ENCODE peak calls at places on chromosome 20, in four cellular contexts. A is CD14-positive monocyte, H is fibroblast of mammary gland, X is mammary epithelial cell. P is an unnamed sample.

GRCh38 chr20:9478801-9479200 is 35.6 kb upstream of the LAMP5 start:
- DNase-seq in A (no peak), H (no peak), X (no peak), P (no peak)

GRCh38 chr20:33648396-33649004 is 13.6 kb upstream of the C20orf144 start:
- DNase-seq in A (no peak), H (peak), X (peak), P (no peak)

GRCh38 chr20:42380287-42380686 is 762.1 kb upstream of the CHD6 start:
- DNase-seq in A (no peak), H (no peak), X (no peak), P (no peak)

GRCh38 chr20:36470482-36471062 is 70.7 kb upstream of the MYL9 start:
- DNase-seq in A (no peak), H (no peak), X (no peak), P (no peak)

GRCh38 chr20:33945391-33946079 is 48.2 kb upstream of the RALY start:
- DNase-seq in A (no peak), H (peak), X (peak), P (no peak)

GRCh38 chr20:17966432-17967312 is 1.9 kb downstream of the SNX5 start:
- DNase-seq in A (no peak), H (peak), X (peak), P (no peak)

GRCh38 chr20:24792641-24793495 is 156.2 kb upstream of the CST7 start:
- DNase-seq in A (no peak), H (no peak), X (no peak), P (peak)

GRCh38 chr20:13650474-13650873 is 11.7 kb upstream of the TASP1 start:
- DNase-seq in A (no peak), H (no peak), X (no peak), P (no peak)

GRCh38 chr20:32031007-32031958 is 20.8 kb upstream of the HCK start:
- DNase-seq in A (no peak), H (peak), X (peak), P (no peak)

GRCh38 chr20:18267815-18268214 is 20.5 kb upstream of the ZNF133 start:
- DNase-seq in A (no peak), H (no peak), X (no peak), P (no peak)

GRCh38 chr20:2282181-2282580 is 13.6 kb upstream of the TGM3 start:
- DNase-seq in A (no peak), H (no peak), X (peak), P (peak)

GRCh38 chr20:59825944-59826759 is 107.3 kb downstream of the SYCP2 start:
- DNase-seq in A (no peak), H (no peak), X (peak), P (no peak)

GRCh38 chr20:7031222-7031621 is 263.7 kb downstream of the BMP2 start:
- DNase-seq in A (no peak), H (no peak), X (no peak), P (no peak)

GRCh38 chr20:3658708-3659491 is 4.3 kb downstream of the GFRA4 start:
- DNase-seq in A (no peak), H (no peak), X (no peak), P (peak)

GRCh38 chr20:19314619-19315018 is 102.2 kb downstream of the SLC24A3 start:
- DNase-seq in A (no peak), H (no peak), X (peak), P (no peak)

GRCh38 chr20:37220796-37221195 is 40.8 kb downstream of the GHRH start:
- DNase-seq in A (no peak), H (peak), X (no peak), P (no peak)

GRCh38 chr20:41991412-41991811 is 373.2 kb upstream of the CHD6 start:
- DNase-seq in A (no peak), H (no peak), X (no peak), P (no peak)

GRCh38 chr20:45934046-45934586 is 367 bp upstream of the PCIF1 start:
- DNase-seq in A (no peak), H (peak), X (no peak), P (no peak)

GRCh38 chr20:58818585-58819285 is 32.0 kb downstream of the GNAS-AS1 start:
- DNase-seq in A (no peak), H (no peak), X (peak), P (no peak)

GRCh38 chr20:53390780-53391179 is 202.9 kb downstream of the ZNF217 start:
- DNase-seq in A (no peak), H (no peak), X (no peak), P (no peak)

GRCh38 chr20:34390769-34391447 is 27.8 kb downstream of the ITCH start:
- DNase-seq in A (peak), H (peak), X (peak), P (peak)

GRCh38 chr20:41428285-41428684 is 61.7 kb upstream of the EMILIN3 start:
- DNase-seq in A (no peak), H (peak), X (peak), P (no peak)

GRCh38 chr20:37387519-37388269 is 41.8 kb downstream of the SRC start:
- DNase-seq in A (no peak), H (no peak), X (no peak), P (peak)

GRCh38 chr20:19269737-19270325 is 57.4 kb downstream of the SLC24A3 start:
- DNase-seq in A (no peak), H (peak), X (no peak), P (no peak)

GRCh38 chr20:14959506-14960493 is 622.4 kb upstream of the FLRT3 start:
- DNase-seq in A (no peak), H (peak), X (peak), P (no peak)

GRCh38 chr20:14518648-14519047 is 181.2 kb upstream of the FLRT3 start:
- DNase-seq in A (no peak), H (no peak), X (no peak), P (no peak)

GRCh38 chr20:38143646-38144554 is 21.2 kb downstream of the TGM2 start:
- DNase-seq in A (peak), H (peak), X (peak), P (no peak)

GRCh38 chr20:36969050-36969449 is 17.5 kb upstream of the SAMHD1 start:
- DNase-seq in A (no peak), H (no peak), X (no peak), P (no peak)

GRCh38 chr20:40019510-40019909 is 669.5 kb downstream of the MAFB start:
- DNase-seq in A (no peak), H (no peak), X (no peak), P (no peak)

GRCh38 chr20:5718896-5719595 is 31.2 kb upstream of the SHLD1 start:
- DNase-seq in A (no peak), H (no peak), X (no peak), P (no peak)

GRCh38 chr20:41119593-41120561 is 17.5 kb upstream of the PLCG1 start:
- DNase-seq in A (no peak), H (no peak), X (no peak), P (no peak)

GRCh38 chr20:34030453-34030852 is 36.7 kb downstream of the RALY start:
- DNase-seq in A (no peak), H (no peak), X (no peak), P (no peak)

GRCh38 chr20:46699651-46700359 is 9.6 kb upstream of the SLC2A10 start:
- DNase-seq in A (no peak), H (peak), X (peak), P (no peak)

GRCh38 chr20:40639956-40640355 is 49.1 kb downstream of the MAFB start:
- DNase-seq in A (no peak), H (no peak), X (no peak), P (no peak)

GRCh38 chr20:25497586-25498279 is 87.6 kb downstream of the NINL start:
- DNase-seq in A (no peak), H (no peak), X (no peak), P (no peak)

GRCh38 chr20:49894073-49894470 is 21.3 kb downstream of the SPATA2 start:
- DNase-seq in A (peak), H (no peak), X (no peak), P (no peak)

GRCh38 chr20:2867081-2867860 is 6.0 kb upstream of the PTPRA start:
- DNase-seq in A (no peak), H (no peak), X (no peak), P (no peak)

GRCh38 chr20:41047975-41048305 is 19.3 kb downstream of the TOP1 start:
- DNase-seq in A (no peak), H (peak), X (peak), P (no peak)

GRCh38 chr20:62840244-62841197 is 21.1 kb downstream of the TCFL5 start:
- DNase-seq in A (no peak), H (no peak), X (no peak), P (peak)

DNA sequence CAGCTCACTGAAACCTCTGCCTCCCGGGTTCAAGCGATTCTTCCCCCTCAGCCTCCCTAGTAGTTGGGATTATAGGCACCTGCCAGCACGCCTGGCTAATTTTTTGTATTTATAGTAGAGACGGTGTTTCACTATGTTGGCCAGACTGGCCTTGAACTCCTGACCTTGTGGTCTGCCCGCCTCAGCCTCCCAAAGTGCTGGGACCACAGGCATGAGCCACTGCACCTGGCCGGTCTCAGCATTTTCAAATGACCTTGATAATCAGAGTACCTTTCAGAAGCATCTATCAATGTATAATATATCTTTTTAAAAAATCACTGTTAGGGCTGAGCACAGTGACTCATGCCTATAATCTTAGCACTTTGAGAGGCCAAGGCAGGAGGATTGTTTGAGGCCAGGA is 143.0 kb downstream of the DOK5 start:
- DNase-seq in A (no peak), H (no peak), X (no peak), P (no peak)
- TF ChIP-seq CTCF in A (no peak), H (no peak), X (no peak), P (no peak)

GRCh38 chr20:57251344-57251743 is 15.1 kb downstream of the BMP7 start:
- DNase-seq in A (no peak), H (no peak), X (no peak), P (no peak)
- TF ChIP-seq CTCF in A (no peak), H (no peak), X (no peak), P (no peak)

DNA sequence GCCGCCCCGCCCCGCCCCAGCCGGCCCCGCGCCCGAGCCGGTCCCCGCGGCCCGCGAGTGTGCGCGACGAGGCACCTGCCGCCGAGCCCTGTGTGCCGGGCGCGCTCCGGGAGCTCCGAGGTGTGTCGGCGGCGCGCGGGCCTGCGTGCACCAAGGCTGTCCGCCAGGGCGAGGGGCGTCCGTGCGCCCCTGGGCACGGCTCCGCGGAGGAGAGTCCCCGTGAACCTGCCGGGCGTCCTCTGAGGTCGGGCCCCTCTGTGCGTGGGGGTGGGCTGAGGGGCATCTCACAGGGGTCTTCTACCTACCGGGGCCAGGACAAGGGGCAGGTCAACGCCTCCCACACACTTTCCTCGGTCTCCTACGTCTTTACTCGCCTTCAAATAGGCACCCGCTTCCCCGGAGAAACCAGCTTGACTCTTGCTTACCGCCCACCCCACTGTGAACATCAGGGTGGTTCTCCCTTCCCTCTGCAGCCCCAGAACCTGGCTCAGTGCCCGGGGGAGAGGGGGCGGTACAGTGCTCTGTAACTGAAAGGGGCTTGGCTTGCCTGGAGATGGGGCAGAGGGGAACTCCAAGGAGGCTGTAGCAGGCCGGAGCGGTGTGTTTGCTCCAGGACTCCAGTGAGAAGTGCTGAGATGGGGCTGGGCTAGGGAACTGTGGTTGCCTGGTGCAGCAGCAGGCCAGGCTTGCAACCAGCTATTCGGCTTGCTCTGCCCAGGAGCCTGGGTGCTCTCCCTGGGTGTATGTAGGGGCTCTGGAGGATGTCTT is at the start of gene SAMD10:
- DNase-seq in A (no peak), H (no peak), X (no peak), P (no peak)
- TF ChIP-seq CTCF in A (no peak), H (no peak), X (peak), P (peak)

GRCh38 chr20:54458219-54458618 is 17.2 kb upstream of the DOK5 start:
- DNase-seq in A (no peak), H (no peak), X (no peak), P (no peak)

GRCh38 chr20:54456423-54456822 is 19.0 kb upstream of the DOK5 start:
- DNase-seq in A (no peak), H (no peak), X (no peak), P (no peak)

GRCh38 chr20:54459279-54459678 is 16.1 kb upstream of the DOK5 start:
- DNase-seq in A (no peak), H (no peak), X (no peak), P (no peak)

GRCh38 chr20:54454982-54455381 is 20.4 kb upstream of the DOK5 start:
- DNase-seq in A (no peak), H (no peak), X (no peak), P (no peak)

GRCh38 chr20:54456972-54457371 is 18.4 kb upstream of the DOK5 start:
- DNase-seq in A (no peak), H (no peak), X (no peak), P (no peak)
- TF ChIP-seq CTCF in A (no peak), H (no peak), X (no peak), P (peak)

DNA sequence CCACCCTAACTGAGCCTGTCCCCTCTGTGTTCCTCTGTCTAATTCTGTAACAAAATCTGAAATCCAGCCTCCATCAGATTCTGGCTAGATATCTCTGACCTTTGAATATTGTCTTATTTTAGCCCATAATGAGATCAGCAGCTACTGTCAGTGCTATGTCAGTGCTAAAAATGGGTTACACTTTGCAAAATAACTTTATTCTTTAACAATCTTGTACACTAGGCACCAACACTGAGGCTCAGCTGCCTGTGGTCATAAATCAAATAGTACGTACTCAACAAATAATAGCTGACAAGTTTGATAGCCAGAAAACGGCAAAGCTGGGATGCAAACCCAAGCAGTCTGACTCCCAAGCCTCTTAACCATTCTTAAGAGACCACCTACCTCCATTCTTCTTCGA is 22.1 kb downstream of the TTPAL start:
- DNase-seq in A (no peak), H (no peak), X (no peak), P (no peak)
- TF ChIP-seq CTCF in A (no peak), H (no peak), X (no peak), P (no peak)

DNA sequence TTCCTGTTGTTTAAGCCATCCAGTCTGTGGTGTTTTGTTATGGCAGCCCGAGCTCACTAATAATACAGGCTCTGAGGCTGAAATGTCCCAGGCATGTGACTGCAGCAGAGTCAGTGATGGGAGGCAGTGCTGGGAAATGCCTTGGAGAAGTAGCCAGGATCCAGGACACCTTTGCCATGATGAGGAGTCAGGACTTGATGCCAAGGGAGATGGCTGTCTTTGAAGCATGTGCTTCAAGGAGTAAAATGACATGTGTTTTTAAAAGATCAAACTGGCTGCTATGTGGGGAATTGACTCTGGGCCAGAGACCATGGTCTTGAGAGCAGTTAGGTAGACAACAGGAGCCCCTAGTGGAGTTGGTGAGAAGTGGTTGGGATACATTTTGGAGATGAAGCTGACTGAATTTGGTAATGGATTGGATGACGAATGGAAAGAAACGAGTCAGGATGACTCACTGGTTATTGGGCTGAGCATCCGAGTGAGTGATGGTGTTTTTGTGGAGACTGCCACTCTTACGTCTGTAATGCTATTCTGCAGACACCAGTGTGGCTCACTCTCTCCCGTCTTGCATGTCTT is 322.2 kb downstream of the PLCB1 start:
- DNase-seq in A (peak), H (peak), X (peak), P (no peak)
- TF ChIP-seq CTCF in A (peak), H (peak), X (peak), P (peak)

DNA sequence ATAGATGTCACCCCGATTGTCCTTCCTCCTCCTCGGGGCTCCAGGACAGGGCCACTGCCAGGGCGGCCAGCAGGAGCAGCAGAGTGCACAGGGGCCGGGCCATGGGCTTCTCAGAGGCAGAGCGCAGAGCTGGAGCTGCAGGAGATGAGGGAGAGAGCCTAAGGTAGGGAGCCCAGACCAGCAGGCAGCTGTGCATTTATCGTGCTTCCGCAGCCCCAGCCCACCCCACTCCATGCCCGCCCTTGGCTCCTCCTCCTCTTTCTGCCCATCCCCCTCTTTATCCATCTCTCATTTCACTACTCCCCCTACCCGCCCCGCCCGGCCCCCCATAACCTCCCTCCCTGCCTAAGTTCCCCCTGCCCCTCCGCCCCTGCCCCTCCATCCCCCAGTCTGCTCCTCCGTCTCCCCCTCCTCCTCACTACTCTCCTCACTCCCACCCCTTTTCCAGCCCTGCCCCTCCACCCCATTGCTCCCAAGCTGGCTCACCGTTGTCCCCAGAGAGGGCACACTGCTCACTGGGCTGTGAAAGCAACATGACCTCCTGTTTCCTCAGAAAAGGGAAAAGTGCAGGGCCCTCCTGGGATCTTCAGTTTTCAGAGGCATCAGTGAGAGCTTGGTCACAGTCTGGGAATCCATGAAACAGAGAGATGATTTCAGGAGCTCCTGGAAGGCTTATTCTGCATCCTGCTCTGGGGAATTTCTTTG is 25.5 kb upstream of the CST1 start:
- DNase-seq in A (no peak), H (peak), X (no peak), P (no peak)
- TF ChIP-seq CTCF in A (no peak), H (no peak), X (no peak), P (no peak)